ENCODE peak calls at places on chromosomes 3 and 15, in four cellular contexts. T, A, G and J are unnamed samples.

GRCh38 chr3:117963858-117964257 is 1070.8 kb downstream of the IGSF11 start:
- DNase-seq in T (no peak), A (no peak), G (no peak), J (no peak)

GRCh38 chr3:50251220-50251619 is 15.2 kb downstream of the GNAI2 start:
- DNase-seq in T (no peak), A (peak), G (no peak), J (peak)

GRCh38 chr15:25849431-25849921 is 13.7 kb downstream of the ATP10A start:
- DNase-seq in T (no peak), A (peak), G (no peak), J (peak)

GRCh38 chr3:12139111-12139511 is 19.6 kb downstream of the TIMP4 start:
- DNase-seq in T (peak), A (peak), G (no peak), J (peak)

GRCh38 chr3:66655119-66655518 is 154.3 kb upstream of the LRIG1 start:
- DNase-seq in T (no peak), A (no peak), G (no peak), J (no peak)

GRCh38 chr3:182104811-182105316 is 393.1 kb downstream of the SOX2 start:
- DNase-seq in T (no peak), A (no peak), G (no peak), J (peak)

GRCh38 chr15:57922780-57923179 is 142.7 kb downstream of the ALDH1A2 start:
- DNase-seq in T (no peak), A (peak), G (no peak), J (peak)

GRCh38 chr3:192899540-192899982 is 18.1 kb downstream of the MB21D2 start:
- DNase-seq in T (no peak), A (peak), G (no peak), J (peak)

GRCh38 chr3:48897401-48898376 is 993 bp downstream of the SLC25A20 start:
- DNase-seq in T (no peak), A (peak), G (peak), J (no peak)

GRCh38 chr3:139117883-139118760 is 73.4 kb upstream of the PRR23C start:
- DNase-seq in T (no peak), A (no peak), G (no peak), J (no peak)
- TF ChIP-seq CTCF in T (no peak), A (no peak), G (no peak), J (no peak)

GRCh38 chr3:143934791-143935190 is 36.8 kb upstream of the DIPK2A start:
- DNase-seq in T (no peak), A (no peak), G (no peak), J (peak)

DNA sequence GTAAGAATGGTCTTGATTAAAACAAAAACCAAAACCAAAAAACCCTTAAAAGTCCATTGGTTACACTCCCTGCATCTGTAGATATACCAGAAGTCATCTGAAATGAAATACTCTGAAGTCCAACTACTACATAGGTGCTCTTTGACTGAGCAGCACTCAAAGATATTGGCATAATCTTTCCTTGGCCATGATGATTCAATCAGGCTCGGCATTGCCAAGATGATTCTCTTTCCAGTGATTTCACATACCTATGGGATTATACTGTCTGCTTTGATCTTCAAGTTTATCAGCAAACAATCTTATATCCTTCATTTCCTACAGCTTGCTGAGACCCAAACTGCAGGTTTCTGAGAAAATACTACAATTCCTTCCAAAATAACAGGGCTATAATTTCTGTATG is 35.9 kb upstream of the DIPK2A start:
- DNase-seq in T (no peak), A (peak), G (no peak), J (peak)
- H3K4me3 ChIP-seq in T (no peak), A (no peak), G (no peak), J (no peak)

DNA sequence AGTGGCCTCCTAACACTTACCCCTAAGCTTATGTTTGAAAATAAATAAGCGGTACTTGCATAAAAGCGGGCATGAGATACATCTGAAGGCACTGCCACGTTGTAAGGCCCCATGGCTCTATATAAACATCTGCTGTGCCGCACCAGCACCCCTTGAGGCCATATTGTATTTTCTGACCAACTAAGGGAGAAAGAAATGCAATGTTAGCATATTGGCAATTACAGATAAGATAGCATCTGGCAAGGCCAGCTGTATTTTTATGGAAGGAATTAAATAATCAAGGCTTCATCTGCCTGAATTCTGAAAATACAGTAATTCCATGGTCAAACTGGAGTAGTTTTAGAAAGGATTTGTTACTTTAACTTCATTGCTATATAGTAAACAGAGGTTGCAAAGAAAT is 28.7 kb downstream of the TMEM39A start:
- DNase-seq in T (no peak), A (no peak), G (no peak), J (no peak)
- TF ChIP-seq CTCF in T (no peak), A (peak), G (no peak), J (no peak)

GRCh38 chr3:120417272-120417911 is 33.4 kb downstream of the FSTL1 start:
- DNase-seq in T (peak), A (peak), G (peak), J (peak)
- H3K4me3 ChIP-seq in T (no peak), A (peak), G (peak), J (peak)

GRCh38 chr3:183360971-183361624 is 67.3 kb downstream of the MCF2L2 start:
- DNase-seq in T (no peak), A (no peak), G (no peak), J (no peak)
- TF ChIP-seq CTCF in T (no peak), A (no peak), G (no peak), J (no peak)

GRCh38 chr3:185929192-185930151 is 8.3 kb downstream of the TRA2B start:
- DNase-seq in T (no peak), A (no peak), G (no peak), J (peak)
- H3K4me3 ChIP-seq in T (no peak), A (peak), G (peak), J (no peak)

GRCh38 chr3:146747928-146748327 is 142.8 kb upstream of the PLSCR5 start:
- DNase-seq in T (no peak), A (peak), G (no peak), J (peak)
- TF ChIP-seq CTCF in T (peak), A (peak), G (no peak), J (peak)

GRCh38 chr15:29044506-29044905 is 158.7 kb downstream of the APBA2 start:
- DNase-seq in T (no peak), A (no peak), G (no peak), J (no peak)

GRCh38 chr15:29046946-29047345 is 161.2 kb downstream of the APBA2 start:
- DNase-seq in T (no peak), A (no peak), G (no peak), J (no peak)

GRCh38 chr15:29045717-29046116 is 159.9 kb downstream of the APBA2 start:
- DNase-seq in T (no peak), A (peak), G (no peak), J (peak)

GRCh38 chr15:29046281-29046810 is 160.6 kb downstream of the APBA2 start:
- DNase-seq in T (no peak), A (no peak), G (no peak), J (no peak)

GRCh38 chr15:29043731-29044485 is 158.1 kb downstream of the APBA2 start:
- DNase-seq in T (no peak), A (no peak), G (no peak), J (no peak)
- H3K4me3 ChIP-seq in T (no peak), A (no peak), G (no peak), J (no peak)